ENCODE peak calls at places on chromosomes 3 and 15, in six cellular contexts. A, S, U, Z, Y and I are unnamed samples.

GRCh38 chr3:123379041-123379830 is 69.7 kb downstream of the ADCY5 start:
- DNase-seq in A (no peak), S (no peak), U (no peak), Z (no peak), Y (no peak), I (no peak)

GRCh38 chr3:12957334-12957733 is 115.9 kb downstream of the IQSEC1 start:
- DNase-seq in A (no peak), S (no peak), U (peak; percentile 35), Z (no peak), Y (no peak), I (no peak)

GRCh38 chr3:177553586-177553985 is 356.3 kb upstream of the TBL1XR1 start:
- DNase-seq in A (no peak), S (no peak), U (no peak), Z (no peak), Y (no peak), I (no peak)

GRCh38 chr3:162337630-162338029 is 841.0 kb downstream of the OTOL1 start:
- DNase-seq in A (no peak), S (no peak), U (no peak), Z (no peak), Y (no peak), I (no peak)

GRCh38 chr15:43376017-43376705 is 5.3 kb downstream of the TUBGCP4 start:
- DNase-seq in A (no peak), S (peak; percentile 37), U (no peak), Z (peak; percentile 13), Y (no peak), I (no peak)

GRCh38 chr3:66077973-66078372 is 39.3 kb upstream of the MAGI1 start:
- DNase-seq in A (no peak), S (no peak), U (no peak), Z (no peak), Y (no peak), I (no peak)

GRCh38 chr3:148791296-148791695 is 36.3 kb upstream of the CPB1 start:
- DNase-seq in A (no peak), S (no peak), U (no peak), Z (no peak), Y (peak; percentile 23), I (no peak)

GRCh38 chr3:8301977-8302589 is 199.5 kb upstream of the LMCD1 start:
- DNase-seq in A (no peak), S (peak; percentile 74), U (no peak), Z (no peak), Y (peak; percentile 33), I (peak; percentile 47)

GRCh38 chr3:149009732-149010131 is 18.4 kb downstream of the GYG1 start:
- DNase-seq in A (no peak), S (no peak), U (no peak), Z (no peak), Y (no peak), I (no peak)

GRCh38 chr3:10137178-10137577 is 4.4 kb upstream of the VHL start:
- DNase-seq in A (no peak), S (peak; percentile 22), U (no peak), Z (no peak), Y (no peak), I (peak; percentile 84)

GRCh38 chr15:31100738-31101137 is 787 bp downstream of the TRPM1 start:
- DNase-seq in A (no peak), S (no peak), U (no peak), Z (no peak), Y (no peak), I (no peak)

GRCh38 chr15:31457161-31457560 is 130.5 kb downstream of the KLF13 start:
- DNase-seq in A (no peak), S (no peak), U (no peak), Z (no peak), Y (no peak), I (no peak)

GRCh38 chr15:48149858-48150257 is 28.2 kb downstream of the MYEF2 start:
- DNase-seq in A (no peak), S (peak; percentile 47), U (no peak), Z (no peak), Y (peak; percentile 87), I (no peak)

GRCh38 chr3:94614192-94614591 is 551.3 kb downstream of the NSUN3 start:
- DNase-seq in A (no peak), S (no peak), U (no peak), Z (no peak), Y (no peak), I (no peak)

GRCh38 chr3:73768594-73769308 is 144.0 kb upstream of the PDZRN3 start:
- DNase-seq in A (no peak), S (peak; percentile 37), U (no peak), Z (no peak), Y (no peak), I (no peak)

GRCh38 chr15:53962646-53963561 is 15.3 kb upstream of the UNC13C start:
- DNase-seq in A (no peak), S (peak; percentile 25), U (no peak), Z (peak; percentile 27), Y (no peak), I (peak; percentile 7)

GRCh38 chr3:49791571-49791970 is 5.2 kb upstream of the IP6K1 start:
- DNase-seq in A (no peak), S (no peak), U (no peak), Z (no peak), Y (no peak), I (no peak)

GRCh38 chr3:71064976-71065763 is 518.4 kb downstream of the FOXP1 start:
- DNase-seq in A (peak; percentile 58), S (peak; percentile 51), U (peak; percentile 86), Z (peak; percentile 68), Y (no peak), I (peak; percentile 40)
- H3K4me1 ChIP-seq in A (peaks cover 17% of the 10 kb centered on the region), S (peaks cover 46% of the 10 kb centered on the region), U (peaks cover 4% of the 10 kb centered on the region), Z (peaks cover 58% of the 10 kb centered on the region), Y (peaks cover 38% of the 10 kb centered on the region), I (peaks cover 3% of the 10 kb centered on the region)

DNA sequence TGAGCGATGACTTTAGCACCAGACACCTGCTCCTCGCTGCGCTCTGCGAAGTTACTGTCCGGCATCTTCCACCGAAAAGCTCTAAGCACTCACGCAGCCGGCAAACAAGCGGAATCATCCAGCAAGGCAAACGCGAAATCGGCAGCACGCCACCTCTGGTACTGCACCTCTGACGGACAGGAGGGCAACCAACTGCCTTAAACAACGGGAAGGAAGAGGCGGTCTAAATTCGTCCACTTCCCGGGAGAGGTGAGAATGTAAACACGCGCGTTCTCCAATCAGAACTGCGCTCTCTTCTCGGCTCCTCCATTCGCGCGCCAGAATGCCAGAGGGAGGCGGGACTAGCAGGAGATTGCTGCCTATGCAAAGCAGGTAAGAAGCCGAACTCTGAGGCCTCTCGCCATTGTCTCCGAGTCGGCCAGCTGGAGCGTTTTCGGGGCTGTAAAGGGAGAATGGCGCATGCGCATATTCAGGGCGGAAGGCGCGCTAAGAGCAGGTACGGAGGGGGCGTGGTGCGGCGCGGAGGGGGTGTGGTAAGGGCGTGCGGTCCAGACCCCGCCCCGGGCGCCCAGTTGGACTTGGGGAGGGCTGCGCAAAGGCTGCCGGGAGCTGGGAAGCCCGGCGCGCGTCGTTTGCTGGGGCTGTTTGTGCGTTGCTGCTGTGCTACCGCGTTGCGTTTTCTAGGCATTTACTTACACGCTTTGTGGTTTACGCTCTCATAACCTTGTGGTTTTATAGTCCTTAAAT is at the start of the genes BTD and HACL1:
- DNase-seq in A (peak; percentile 98), S (peak; percentile 100), U (peak; percentile 99), Z (peak; percentile 97), Y (peak; percentile 98), I (peak; percentile 98)
- TF ChIP-seq CTCF in A (peak; percentile 49), S (peak; percentile 19), U (no peak), Z (peak; percentile 37), Y (no peak), I (peak; percentile 33)

GRCh38 chr3:6510713-6511112 is 350.2 kb upstream of the GRM7 start:
- DNase-seq in A (no peak), S (no peak), U (no peak), Z (no peak), Y (no peak), I (no peak)

GRCh38 chr3:6518709-6519345 is 342.1 kb upstream of the GRM7 start:
- DNase-seq in A (no peak), S (no peak), U (no peak), Z (no peak), Y (no peak), I (no peak)

GRCh38 chr3:6516694-6517093 is 344.2 kb upstream of the GRM7 start:
- DNase-seq in A (no peak), S (no peak), U (no peak), Z (no peak), Y (no peak), I (no peak)

GRCh38 chr3:6516143-6516542 is 344.8 kb upstream of the GRM7 start:
- DNase-seq in A (no peak), S (no peak), U (no peak), Z (no peak), Y (no peak), I (no peak)
- H3K9me3 ChIP-seq in A (no peaks in the 10 kb centered on the region), S (no peaks in the 10 kb centered on the region), U (no peaks in the 10 kb centered on the region), Z (no peaks in the 10 kb centered on the region), Y (peaks cover 2% of the 10 kb centered on the region), I (no peaks in the 10 kb centered on the region)

DNA sequence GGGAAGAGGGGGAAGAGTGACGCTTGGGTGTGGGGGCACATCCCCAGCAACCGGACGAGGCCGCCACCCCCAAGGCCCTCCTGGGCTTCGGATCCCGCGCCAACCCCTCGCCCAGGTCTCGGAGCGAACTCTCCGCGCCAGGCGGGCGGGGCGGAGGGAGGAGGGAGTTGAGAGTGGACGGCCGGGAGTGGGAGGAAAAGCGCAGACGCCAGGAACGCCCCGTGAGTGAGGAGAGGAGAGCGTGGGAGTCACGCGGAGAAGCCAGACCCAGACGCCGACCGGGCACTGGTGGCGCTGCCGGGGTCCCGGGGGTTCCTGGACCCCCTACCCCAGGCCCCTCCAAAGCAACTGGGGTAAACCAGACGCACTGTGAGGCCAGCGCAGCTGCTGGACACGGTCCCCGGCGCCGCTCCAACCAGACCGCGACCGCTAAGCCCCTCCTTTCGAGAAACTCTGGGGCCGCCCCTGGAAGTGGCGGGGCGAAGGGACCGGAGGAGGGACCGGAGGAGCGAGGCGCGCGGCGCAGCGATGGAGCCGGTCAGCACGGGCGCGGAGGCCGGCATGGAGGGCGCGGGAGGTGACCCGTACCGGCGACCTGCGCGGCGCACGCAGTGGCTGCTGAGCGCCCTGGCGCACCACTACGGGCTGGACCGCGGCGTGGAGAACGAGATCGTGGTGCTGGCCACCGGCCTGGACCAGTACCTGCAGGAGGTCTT is at the start of gene EFCC1:
- DNase-seq in A (peak; percentile 79), S (peak; percentile 55), U (peak; percentile 88), Z (no peak), Y (no peak), I (no peak)
- H3K4me1 ChIP-seq in A (no peaks in the 10 kb centered on the region), S (no peaks in the 10 kb centered on the region), U (peaks cover 26% of the 10 kb centered on the region), Z (peaks cover 31% of the 10 kb centered on the region), Y (peaks cover 2% of the 10 kb centered on the region), I (no peaks in the 10 kb centered on the region)

GRCh38 chr3:195117978-195118581 is 152.9 kb downstream of the XXYLT1 start:
- DNase-seq in A (no peak), S (peak; percentile 54), U (no peak), Z (no peak), Y (no peak), I (peak; percentile 97)
- TF ChIP-seq CTCF in A (peak; percentile 14), S (peak; percentile 46), U (no peak), Z (no peak), Y (peak; percentile 27), I (peak; percentile 63)

GRCh38 chr3:116034071-116034470 is 410.8 kb downstream of the GAP43 start:
- DNase-seq in A (no peak), S (no peak), U (no peak), Z (no peak), Y (no peak), I (no peak)

GRCh38 chr3:116030131-116030850 is 407.0 kb downstream of the GAP43 start:
- DNase-seq in A (no peak), S (no peak), U (no peak), Z (no peak), Y (no peak), I (no peak)

GRCh38 chr3:116032176-116032575 is 408.9 kb downstream of the GAP43 start:
- DNase-seq in A (no peak), S (no peak), U (no peak), Z (no peak), Y (no peak), I (no peak)

GRCh38 chr3:116028157-116028556 is 404.8 kb downstream of the GAP43 start:
- DNase-seq in A (no peak), S (no peak), U (no peak), Z (no peak), Y (no peak), I (no peak)

GRCh38 chr3:116029286-116029685 is 406.0 kb downstream of the GAP43 start:
- DNase-seq in A (no peak), S (no peak), U (no peak), Z (no peak), Y (peak; percentile 35), I (no peak)
- H3K9me3 ChIP-seq in A (no peaks in the 10 kb centered on the region), S (no peaks in the 10 kb centered on the region), U (no peaks in the 10 kb centered on the region), Z (no peaks in the 10 kb centered on the region), Y (no peaks in the 10 kb centered on the region), I (no peaks in the 10 kb centered on the region)